ENCODE peak calls at places on chromosomes 6 and 20, in five cellular contexts. E, T, H, Y and X are unnamed samples.

GRCh38 chr6:37738216-37738615 is 40.5 kb upstream of the MDGA1 start:
- DNase-seq in E (no peak), T (no peak), H (no peak), Y (no peak), X (no peak)

GRCh38 chr6:119370063-119370462 is 20.5 kb upstream of the MAN1A1 start:
- DNase-seq in E (no peak), T (no peak), H (no peak), Y (no peak), X (no peak)

GRCh38 chr20:48584391-48585249 is 243.2 kb downstream of the PREX1 start:
- DNase-seq in E (no peak), T (no peak), H (no peak), Y (no peak), X (peak; percentile 78)

GRCh38 chr20:24729896-24730605 is 219.0 kb upstream of the CST7 start:
- DNase-seq in E (no peak), T (no peak), H (no peak), Y (no peak), X (no peak)

GRCh38 chr6:151413372-151414145 is 22.2 kb upstream of the ZBTB2 start:
- DNase-seq in E (no peak), T (no peak), H (no peak), Y (no peak), X (no peak)

GRCh38 chr6:105135907-105136432 is 43.8 kb downstream of the POPDC3 start:
- DNase-seq in E (no peak), T (no peak), H (peak; percentile 6), Y (no peak), X (no peak)

GRCh38 chr6:162217811-162218450 is 509.6 kb downstream of the PRKN start:
- DNase-seq in E (no peak), T (no peak), H (no peak), Y (no peak), X (no peak)

GRCh38 chr6:57224769-57225515 is 2.8 kb upstream of the RAB23 start:
- DNase-seq in E (no peak), T (no peak), H (no peak), Y (no peak), X (no peak)

GRCh38 chr6:105805581-105806023 is 280.5 kb upstream of the PRDM1 start:
- DNase-seq in E (no peak), T (no peak), H (no peak), Y (no peak), X (no peak)

GRCh38 chr6:7912736-7913517 is 2.3 kb upstream of the TXNDC5 start:
- DNase-seq in E (no peak), T (no peak), H (no peak), Y (no peak), X (no peak)

GRCh38 chr6:36347635-36348034 is 10.9 kb upstream of the BNIP5 start:
- DNase-seq in E (no peak), T (no peak), H (no peak), Y (no peak), X (no peak)

GRCh38 chr6:10692965-10693538 is 1.4 kb downstream of the C6orf52 start:
- DNase-seq in E (no peak), T (no peak), H (no peak), Y (no peak), X (no peak)